ENCODE peak calls at places on chromosomes 4 and X, in six cellular contexts. I is heart right ventricle, R is right atrium auricular region, B is psoas muscle, L is epithelial cell of proximal tubule, V is H7. H is an unnamed sample.
A peak's percentile ranks its signal among the peaks of the same experiment; 100 is the strongest.

GRCh38 chr4:56077676-56078075 is 128.9 kb downstream of the CEP135 start:
- DNase-seq in I (no peak), L (no peak), V (no peak), R (no peak), B (no peak), H (no peak)

GRCh38 chr4:6749340-6750171 is 33.0 kb upstream of the KIAA0232 start:
- DNase-seq in V (no peak), B (peak; percentile 82), R (peak; percentile 89), I (peak; percentile 59), L (no peak), H (peak; percentile 88)

GRCh38 chrX:104134583-104135261 is 22.1 kb downstream of the SLC25A53 start:
- DNase-seq in V (no peak), L (no peak), B (no peak), R (no peak), I (no peak), H (no peak)

GRCh38 chrX:65667503-65668355 is at the start of gene MSN:
- DNase-seq in R (peak; percentile 75), B (peak; percentile 87), I (peak; percentile 84), V (peak; percentile 84), L (no peak), H (peak; percentile 96)

GRCh38 chr4:121155893-121156292 is 8.2 kb downstream of the TNIP3 start:
- DNase-seq in L (peak; percentile 23), I (no peak), V (no peak), R (no peak), B (no peak), H (no peak)

GRCh38 chrX:131213400-131213799 is 75.7 kb downstream of the IGSF1 start:
- DNase-seq in V (no peak), B (no peak), R (no peak), L (no peak), I (no peak), H (no peak)

GRCh38 chr4:20679946-20680345 is 20.3 kb upstream of the PACRGL start:
- DNase-seq in L (no peak), I (no peak), V (no peak), R (no peak), B (no peak), H (no peak)

GRCh38 chr4:76748649-76749048 is 149.3 kb downstream of the SOWAHB start:
- DNase-seq in L (no peak), I (no peak), B (no peak), R (no peak), V (peak; percentile 54), H (peak; percentile 44)

GRCh38 chrX:30888526-30889146 is 418 bp downstream of the TAB3 start:
- DNase-seq in B (no peak), L (no peak), I (no peak), V (peak; percentile 67), R (no peak), H (no peak)

GRCh38 chr4:119729815-119730643 is 101.4 kb upstream of the PDE5A start:
- DNase-seq in L (no peak), I (no peak), V (no peak), B (no peak), R (no peak), H (no peak)

GRCh38 chrX:44675364-44676024 is 132.8 kb upstream of the FUNDC1 start:
- DNase-seq in R (no peak), V (no peak), L (peak; percentile 54), I (peak; percentile 26), B (peak; percentile 75), H (no peak)

GRCh38 chr4:9919047-9919446 is 102.2 kb downstream of the SLC2A9 start:
- DNase-seq in I (no peak), V (peak; percentile 72), B (no peak), L (no peak), R (no peak), H (no peak)

GRCh38 chrX:119475389-119476101 is 7.3 kb downstream of the SLC25A5 start:
- DNase-seq in V (no peak), R (no peak), B (no peak), L (no peak), I (no peak), H (no peak)

GRCh38 chr4:164023214-164023613 is 528.7 kb downstream of the TMA16 start:
- DNase-seq in V (peak; percentile 0), I (no peak), R (no peak), L (no peak), B (no peak), H (no peak)

GRCh38 chrX:39595977-39596376 is 501.8 kb downstream of the BCOR start:
- DNase-seq in B (no peak), V (no peak), L (no peak), R (no peak), I (no peak), H (no peak)

GRCh38 chr4:73864973-73865372 is 4.2 kb upstream of the CXCL1 start:
- DNase-seq in R (no peak), V (no peak), B (no peak), L (no peak), I (no peak), H (no peak)

GRCh38 chr4:173940146-173940545 is 343.3 kb downstream of the FBXO8 start:
- DNase-seq in V (no peak), I (no peak), L (no peak), R (no peak), B (no peak), H (no peak)

GRCh38 chr4:173937871-173938270 is 345.6 kb downstream of the FBXO8 start:
- DNase-seq in V (no peak), L (no peak), R (no peak), B (no peak), I (no peak), H (no peak)

DNA sequence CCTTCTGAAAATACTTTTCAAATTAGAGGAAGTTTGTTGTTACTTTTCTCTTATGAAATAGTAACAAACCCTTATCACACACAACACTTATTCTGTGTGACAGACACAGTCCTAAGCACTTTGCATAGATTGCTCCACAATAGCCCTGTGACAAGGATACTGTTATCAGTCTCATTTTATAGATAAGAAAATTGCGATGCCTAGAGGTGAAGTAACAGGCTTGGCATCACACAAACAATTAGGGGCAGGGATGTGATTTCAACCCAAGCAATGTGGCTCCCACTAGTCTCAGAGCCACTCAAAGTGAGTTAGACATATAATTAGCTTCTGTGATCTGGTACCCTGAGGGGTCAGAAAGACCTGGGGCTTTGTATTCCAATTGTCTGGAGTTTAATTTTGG is 339.9 kb downstream of the FBXO8 start:
- DNase-seq in V (no peak), B (no peak), R (no peak), I (no peak), L (no peak), H (no peak)
- H3K4me3 ChIP-seq in V (no peak overlapping the region), B (no peak overlapping the region), R (no peak overlapping the region), I (no peak overlapping the region), L (no peak overlapping the region), H (no peak overlapping the region)

GRCh38 chrX:73851014-73852009 is 288.3 kb downstream of the CHIC1 start:
- DNase-seq in I (no peak), L (no peak), V (no peak), R (peak; percentile 95), B (peak; percentile 94), H (no peak)

GRCh38 chrX:73849054-73849453 is 286.1 kb downstream of the CHIC1 start:
- DNase-seq in B (no peak), L (no peak), I (no peak), R (no peak), V (no peak), H (no peak)

GRCh38 chrX:73855546-73855945 is 292.5 kb downstream of the CHIC1 start:
- DNase-seq in R (peak; percentile 84), V (peak; percentile 63), L (no peak), B (peak; percentile 63), I (peak; percentile 13), H (peak; percentile 67)

GRCh38 chrX:73850124-73851013 is 287.4 kb downstream of the CHIC1 start:
- DNase-seq in B (peak; percentile 77), L (no peak), V (peak; percentile 69), R (no peak), I (no peak), H (peak; percentile 44)

DNA sequence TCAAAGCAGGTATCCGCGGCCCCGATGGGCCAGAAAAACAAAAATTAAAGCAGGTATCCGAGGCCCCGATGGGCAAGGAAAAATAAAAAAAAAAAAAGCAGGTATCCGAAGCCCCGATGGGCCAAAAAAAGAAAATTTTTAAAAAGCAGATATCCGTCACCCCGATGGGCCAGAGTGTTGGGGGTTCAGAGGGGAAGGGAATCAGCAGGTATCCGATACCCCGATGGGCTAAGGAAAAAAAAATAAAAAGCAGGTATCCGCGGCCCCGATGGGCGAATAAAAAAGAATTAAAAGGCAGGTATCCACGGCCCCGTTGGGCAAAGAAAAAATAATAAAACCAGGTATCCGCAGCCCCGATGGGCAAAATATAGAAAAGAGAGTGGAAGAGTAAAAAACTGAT is 289.0 kb downstream of the CHIC1 start:
- DNase-seq in I (no peak), V (no peak), L (no peak), R (no peak), B (no peak), H (no peak)
- H3K4me3 ChIP-seq in I (no peak overlapping the region), V (no peak overlapping the region), L (no peak overlapping the region), R (peak overlapping the region; percentile 66), B (peak overlapping the region; percentile 73), H (peak overlapping the region; percentile 18)

GRCh38 chrX:107226766-107227165 is 20.4 kb downstream of the DNAAF6 start:
- DNase-seq in V (no peak), B (no peak), L (no peak), R (no peak), I (no peak), H (no peak)

GRCh38 chrX:107227780-107228485 is 21.5 kb downstream of the DNAAF6 start:
- DNase-seq in V (no peak), I (no peak), R (no peak), B (no peak), L (no peak), H (no peak)

DNA sequence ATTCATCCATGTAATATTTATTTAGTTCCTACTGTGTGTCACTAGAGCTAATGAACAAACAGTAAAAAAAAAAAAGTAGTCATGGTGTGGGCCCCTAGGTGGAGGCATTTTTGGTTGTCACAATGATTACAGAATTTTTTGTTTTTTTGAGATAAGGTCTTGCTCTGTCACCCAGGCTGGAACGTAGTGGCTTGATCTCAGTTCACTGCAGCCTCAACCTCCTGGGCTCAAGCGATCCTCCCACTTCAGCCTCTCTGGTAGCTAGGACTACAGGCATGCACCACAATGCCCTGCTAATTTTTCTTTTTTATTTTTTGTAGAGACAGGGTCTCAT is 22.0 kb downstream of the DNAAF6 start:
- DNase-seq in B (no peak), R (no peak), I (no peak), L (no peak), V (no peak), H (no peak)
- H3K4me3 ChIP-seq in B (no peak overlapping the region), R (no peak overlapping the region), I (no peak overlapping the region), L (no peak overlapping the region), V (no peak overlapping the region), H (no peak overlapping the region)

DNA sequence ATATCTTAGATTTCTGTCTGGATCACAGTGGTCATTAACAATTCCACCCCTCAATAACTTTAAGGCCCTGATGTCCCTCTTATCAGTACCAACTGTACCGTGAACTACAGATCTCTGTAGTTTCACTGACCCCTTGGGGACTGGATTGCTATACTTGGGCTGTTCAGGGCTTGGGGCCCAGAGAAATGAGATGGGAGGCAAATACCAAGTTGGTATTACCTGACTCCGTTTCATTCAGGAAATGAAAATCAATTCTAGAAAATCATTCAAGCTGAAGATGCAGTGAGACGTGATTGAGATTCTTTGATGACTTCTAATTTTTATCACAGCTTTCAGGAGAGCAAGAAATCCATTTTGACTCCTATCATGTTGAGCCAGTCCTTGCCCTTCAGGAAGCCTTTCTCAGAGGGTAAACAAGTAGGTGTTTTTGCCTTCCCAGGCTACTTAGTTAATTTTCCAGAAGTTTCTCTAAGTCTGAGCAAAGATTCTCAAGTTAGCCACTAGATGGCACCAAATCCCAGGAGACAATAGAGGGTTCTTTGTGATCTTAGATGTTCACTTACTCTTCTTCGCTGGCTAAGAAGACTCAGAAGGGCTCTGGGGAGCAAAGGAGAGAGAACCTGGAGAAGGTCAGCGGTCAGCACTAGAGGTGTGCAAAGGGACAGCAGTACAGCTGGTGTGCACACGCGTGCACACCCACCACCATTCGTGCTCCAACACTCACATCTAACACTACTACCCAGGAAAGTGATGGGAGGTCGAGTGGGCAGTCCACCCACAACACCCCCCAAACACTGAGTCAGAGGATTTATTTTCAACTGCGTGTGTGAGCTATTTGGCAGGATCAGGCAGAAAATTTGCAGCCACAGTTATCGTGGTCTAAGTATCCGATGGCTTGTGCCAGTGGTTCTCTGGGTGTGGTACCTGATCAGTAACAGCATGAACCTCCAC is 7.4 kb downstream of the HNRNPH2 start:
- DNase-seq in V (peak; percentile 55), L (no peak), I (no peak), B (no peak), R (no peak), H (no peak)
- H3K4me3 ChIP-seq in V (no peak overlapping the region), L (no peak overlapping the region), I (no peak overlapping the region), B (no peak overlapping the region), R (no peak overlapping the region), H (no peak overlapping the region)